ENCODE peak calls at places on chromosomes 5 and 9, in six cellular contexts. T is H9, U is A673, A is heart left ventricle, M is tibial nerve, H is hepatocyte. P is an unnamed sample. For H3K4me1, the result is how much of the 10 kb centered on the place peaks cover.

GRCh38 chr9:104313396-104314110 is 190.5 kb upstream of the OR13F1 start:
- DNase-seq in A (no peak), M (no peak), T (no peak), H (no peak), U (no peak), P (no peak)

GRCh38 chr5:172107606-172108005 is 80.4 kb downstream of the STK10 start:
- DNase-seq in U (no peak), A (peak), T (no peak), M (no peak), H (no peak), P (no peak)

GRCh38 chr9:89879276-89879675 is 274.5 kb downstream of the GADD45G start:
- DNase-seq in M (no peak), T (no peak), A (no peak), U (no peak), H (no peak), P (no peak)

GRCh38 chr9:4739587-4740372 is 1.2 kb downstream of the AK3 start:
- DNase-seq in H (peak), T (no peak), A (no peak), M (no peak), U (no peak), P (peak)

GRCh38 chr9:107809859-107810492 is 320.4 kb upstream of the KLF4 start:
- DNase-seq in U (no peak), H (peak), M (no peak), A (no peak), T (no peak), P (no peak)

GRCh38 chr5:90557871-90558270 is 726 bp upstream of the ADGRV1 start:
- DNase-seq in M (no peak), T (no peak), U (no peak), H (no peak), A (no peak), P (no peak)

GRCh38 chr5:32504923-32505596 is 60.5 kb upstream of the ZFR start:
- DNase-seq in T (no peak), A (peak), U (peak), H (peak), M (peak), P (peak)

GRCh38 chr9:109164040-109164439 is 3.0 kb downstream of the FRRS1L start:
- DNase-seq in T (no peak), H (no peak), U (no peak), A (no peak), M (no peak), P (no peak)

GRCh38 chr9:73423891-73424290 is 272.2 kb downstream of the ANXA1 start:
- DNase-seq in U (no peak), T (no peak), H (no peak), M (no peak), A (no peak), P (no peak)

GRCh38 chr9:92004045-92004392 is 54.0 kb upstream of the ROR2 start:
- DNase-seq in A (no peak), U (no peak), T (peak), H (no peak), M (no peak), P (no peak)

GRCh38 chr5:144467795-144468194 is 297.1 kb downstream of the KCTD16 start:
- DNase-seq in U (peak), M (peak), A (peak), H (peak), T (peak), P (peak)

GRCh38 chr9:69469136-69469535 is 144.1 kb downstream of the ENTREP1 start:
- DNase-seq in H (no peak), M (no peak), U (no peak), T (no peak), A (no peak), P (no peak)

GRCh38 chr9:69468380-69468779 is 143.4 kb downstream of the ENTREP1 start:
- DNase-seq in T (no peak), A (no peak), U (no peak), H (no peak), M (no peak), P (no peak)

GRCh38 chr9:69472101-69472625 is 147.1 kb downstream of the ENTREP1 start:
- DNase-seq in H (no peak), U (no peak), T (no peak), A (no peak), M (no peak), P (no peak)

GRCh38 chr9:69471433-69471832 is 146.4 kb downstream of the ENTREP1 start:
- DNase-seq in T (no peak), M (no peak), U (no peak), A (no peak), H (no peak), P (no peak)

GRCh38 chr9:69470186-69470977 is 145.4 kb downstream of the ENTREP1 start:
- DNase-seq in U (no peak), A (no peak), H (peak), T (no peak), M (peak), P (no peak)
- H3K4me1 ChIP-seq in U (under half), A (under half), H (under half), T (under half), M (under half), P (under half)

GRCh38 chr5:75668988-75669760 is 48.1 kb downstream of the POC5 start:
- DNase-seq in T (no peak), H (peak), U (no peak), A (peak), M (no peak), P (no peak)

GRCh38 chr5:75670571-75670970 is 46.7 kb downstream of the POC5 start:
- DNase-seq in A (no peak), M (no peak), T (no peak), U (no peak), H (peak), P (no peak)

GRCh38 chr5:75671506-75671905 is 45.7 kb downstream of the POC5 start:
- DNase-seq in M (no peak), U (no peak), A (no peak), H (no peak), T (no peak), P (no peak)

GRCh38 chr5:75675779-75676178 is 41.5 kb downstream of the POC5 start:
- DNase-seq in M (no peak), A (no peak), H (no peak), U (no peak), T (no peak), P (no peak)

GRCh38 chr5:75672616-75673015 is 44.6 kb downstream of the POC5 start:
- DNase-seq in H (no peak), M (no peak), U (no peak), A (no peak), T (no peak), P (no peak)
- H3K27ac ChIP-seq in H (no peak), M (no peak), U (no peak), A (no peak), T (no peak), P (no peak)

GRCh38 chr9:117413346-117414219 is 1.3 kb downstream of the ASTN2 start:
- DNase-seq in A (no peak), H (peak), T (peak), U (peak), M (no peak), P (no peak)
- TF ChIP-seq CTCF in A (no peak), H (no peak), T (peak), U (no peak), M (no peak), P (no peak)

GRCh38 chr5:123515904-123516303 is 3.9 kb downstream of the CSNK1G3 start:
- DNase-seq in H (no peak), A (no peak), T (no peak), M (no peak), U (no peak), P (no peak)
- H3K4me1 ChIP-seq in H (under half), A (under half), T (under half), M (under half), U (under half), P (under half)

DNA sequence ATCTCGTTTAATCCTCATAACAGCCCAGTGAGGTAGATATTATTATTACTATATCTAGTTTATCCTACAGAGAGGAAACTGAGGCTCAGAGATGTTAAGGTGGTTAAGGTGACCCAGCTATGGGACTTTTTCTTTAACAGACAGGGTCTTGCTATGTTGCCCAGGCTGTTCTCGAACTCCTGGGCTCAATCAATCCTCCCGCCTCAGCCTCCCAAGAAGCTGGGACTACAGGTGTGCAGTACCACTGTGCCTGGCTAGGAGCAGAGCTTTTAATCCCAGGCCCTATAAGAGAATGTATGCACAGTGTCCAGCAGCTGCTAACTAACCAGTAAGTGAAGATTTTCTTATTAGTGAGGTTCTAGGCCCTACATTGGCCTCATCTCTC is 62.4 kb downstream of the PCDH1 start:
- DNase-seq in A (no peak), M (no peak), H (no peak), T (no peak), U (no peak), P (no peak)
- H3K27ac ChIP-seq in A (peak), M (no peak), H (no peak), T (peak), U (peak), P (peak)

GRCh38 chr5:168286386-168286785 is 5.1 kb upstream of the WWC1 start:
- DNase-seq in M (no peak), H (no peak), T (peak), A (no peak), U (peak), P (no peak)

GRCh38 chr5:168290902-168291280 is 554 bp upstream of the WWC1 start:
- DNase-seq in U (no peak), H (no peak), M (no peak), A (no peak), T (no peak), P (no peak)

GRCh38 chr5:168291281-168291960 is at the start of gene WWC1:
- DNase-seq in T (peak), A (no peak), U (peak), H (peak), M (no peak), P (peak)

GRCh38 chr5:168287362-168287761 is 4.1 kb upstream of the WWC1 start:
- DNase-seq in H (no peak), U (no peak), A (no peak), M (no peak), T (no peak), P (no peak)

GRCh38 chr5:168288349-168289245 is 2.8 kb upstream of the WWC1 start:
- DNase-seq in U (no peak), M (no peak), H (peak), A (no peak), T (no peak), P (no peak)
- TF ChIP-seq CTCF in U (no peak), M (no peak), H (no peak), A (no peak), T (no peak), P (no peak)

DNA sequence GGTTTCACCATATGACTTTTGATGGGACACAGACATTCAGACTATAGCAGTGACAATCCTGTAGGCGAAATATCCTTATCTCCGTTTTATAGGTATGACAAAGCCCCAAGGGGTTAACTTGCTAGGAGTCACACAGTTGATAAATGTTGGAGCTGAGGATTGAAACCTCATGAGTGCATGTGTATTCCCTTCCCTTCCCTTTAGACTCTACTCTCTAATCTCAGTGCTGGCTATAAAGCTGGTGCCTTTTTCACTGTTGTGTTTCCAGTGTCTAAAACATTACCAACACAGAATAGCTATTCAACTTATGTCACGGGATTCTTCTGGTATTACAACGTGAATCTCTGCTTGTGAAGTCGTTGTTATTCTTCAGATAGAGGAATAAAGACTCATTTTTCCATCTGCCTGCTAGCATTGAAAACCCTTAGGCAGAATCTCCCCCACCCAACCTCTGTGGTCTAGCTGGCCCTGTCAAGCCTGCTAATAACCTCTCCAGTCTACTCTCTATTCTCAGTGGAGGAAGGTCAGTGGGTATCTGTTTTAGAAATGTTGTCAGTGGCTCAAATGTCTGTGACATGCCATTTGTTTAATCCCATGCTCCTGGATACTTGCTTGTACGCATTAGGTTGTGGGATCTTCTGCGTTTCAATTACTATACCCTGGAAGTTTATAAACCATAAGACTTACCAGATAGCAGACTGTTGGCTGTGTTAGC is 121.2 kb downstream of the TLE4 start:
- DNase-seq in A (no peak), M (no peak), U (no peak), T (no peak), H (no peak), P (no peak)
- H3K4me1 ChIP-seq in A (under half), M (under half), U (under half), T (under half), H (under half), P (under half)

GRCh38 chr9:12814877-12815237 is 40.0 kb downstream of the LURAP1L start:
- DNase-seq in U (no peak), A (no peak), T (no peak), M (no peak), H (no peak), P (no peak)
- H3K27ac ChIP-seq in U (peak), A (peak), T (no peak), M (peak), H (peak), P (peak)

GRCh38 chr5:68746220-68747076 is 347.4 kb upstream of the SLC30A5 start:
- DNase-seq in M (no peak), T (no peak), H (peak), A (no peak), U (no peak), P (no peak)

GRCh38 chr5:68749076-68749475 is 344.7 kb upstream of the SLC30A5 start:
- DNase-seq in T (no peak), H (no peak), A (no peak), M (no peak), U (no peak), P (no peak)

GRCh38 chr5:68751651-68752050 is 342.2 kb upstream of the SLC30A5 start:
- DNase-seq in U (no peak), H (no peak), T (no peak), A (no peak), M (no peak), P (no peak)

GRCh38 chr5:68747077-68747420 is 346.8 kb upstream of the SLC30A5 start:
- DNase-seq in U (no peak), M (no peak), T (no peak), H (no peak), A (no peak), P (no peak)

DNA sequence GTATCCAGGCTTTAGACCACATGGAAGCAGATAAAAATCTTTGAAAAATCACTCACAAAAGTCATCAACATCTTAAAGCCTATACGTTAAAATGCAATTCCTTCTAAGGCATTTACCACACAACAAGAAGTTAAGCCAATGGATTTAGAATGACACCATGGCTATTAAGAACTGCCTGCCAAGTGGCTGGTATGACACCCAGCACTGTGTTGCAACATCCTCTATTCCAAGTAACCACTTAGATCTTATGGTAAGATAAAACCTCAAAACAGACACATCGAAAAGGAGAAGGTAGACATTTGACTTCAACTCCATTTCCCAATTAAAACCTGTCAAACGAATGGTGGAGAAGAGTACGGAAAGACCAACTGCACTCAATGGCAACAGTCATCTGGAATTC is 344.2 kb upstream of the SLC30A5 start:
- DNase-seq in U (peak), M (no peak), T (no peak), A (no peak), H (no peak), P (no peak)
- TF ChIP-seq CTCF in U (no peak), M (no peak), T (no peak), A (no peak), H (no peak), P (no peak)

P was measured in heart right ventricle.